ENCODE peak calls at places on chromosomes 2 and 18, in four cellular contexts. J is GM12878, L is K562, O is endothelial cell of umbilical vein. F is an unnamed sample.
A peak's percentile ranks its signal among the peaks of the same experiment; 100 is the strongest.

GRCh38 chr2:220550995-220551702 is 923.7 kb downstream of the SLC4A3 start:
- DNase-seq in L (no peak), O (no peak), J (no peak), F (no peak)

GRCh38 chr18:58545338-58546096 is 83.4 kb downstream of the ALPK2 start:
- DNase-seq in O (no peak), L (no peak), J (no peak), F (no peak)

GRCh38 chr2:126444511-126444910 is 211.4 kb upstream of the GYPC start:
- DNase-seq in J (no peak), O (no peak), L (no peak), F (no peak)

GRCh38 chr2:74843371-74844298 is 9.7 kb downstream of the HK2 start:
- DNase-seq in L (no peak), O (peak; percentile 70), J (peak; percentile 56), F (peak; percentile 92)

GRCh38 chr2:185433824-185434223 is 304.8 kb upstream of the FSIP2 start:
- DNase-seq in J (no peak), O (no peak), L (no peak), F (no peak)

GRCh38 chr2:195604723-195605122 is 52.3 kb upstream of the SLC39A10 start:
- DNase-seq in O (no peak), J (no peak), L (no peak), F (no peak)

GRCh38 chr18:24447961-24448360 is 12.5 kb upstream of the HRH4 start:
- DNase-seq in J (no peak), O (no peak), L (no peak), F (no peak)

GRCh38 chr2:26978061-26978596 is 7.7 kb downstream of the MAPRE3 start:
- DNase-seq in O (peak; percentile 35), J (no peak), L (peak; percentile 87), F (no peak)

GRCh38 chr2:215450188-215451011 is 14.5 kb upstream of the FN1 start:
- DNase-seq in O (no peak), J (no peak), L (no peak), F (no peak)

GRCh38 chr2:42935692-42936631 is 143.6 kb upstream of the HAAO start:
- DNase-seq in J (no peak), L (no peak), O (no peak), F (no peak)

GRCh38 chr2:223503746-223504145 is 98.4 kb downstream of the SCG2 start:
- DNase-seq in L (no peak), J (no peak), O (no peak), F (no peak)

GRCh38 chr2:78351208-78351607 is 674.3 kb upstream of the REG3G start:
- DNase-seq in J (no peak), L (no peak), O (peak; percentile 2), F (no peak)

GRCh38 chr2:74854401-74854800 is 20.5 kb downstream of the HK2 start:
- DNase-seq in O (no peak), J (no peak), L (no peak), F (no peak)

GRCh38 chr2:173741715-173742114 is 223.5 kb downstream of the SP3 start:
- DNase-seq in O (no peak), L (no peak), J (no peak), F (no peak)

GRCh38 chr18:59516356-59517155 is 157.5 kb upstream of the LMAN1 start:
- DNase-seq in O (peak; percentile 91), L (peak; percentile 49), J (no peak), F (peak; percentile 92)

GRCh38 chr2:189409136-189409535 is 32.1 kb upstream of the WDR75 start:
- DNase-seq in O (peak; percentile 10), J (no peak), L (no peak), F (peak; percentile 24)

GRCh38 chr18:31648966-31649429 is 35.4 kb downstream of the B4GALT6 start:
- DNase-seq in L (peak; percentile 51), O (peak; percentile 42), J (peak; percentile 85), F (peak; percentile 15)

GRCh38 chr2:12334289-12335003 is 382.3 kb upstream of the TRIB2 start:
- DNase-seq in L (no peak), J (no peak), O (no peak), F (no peak)

GRCh38 chr2:134433469-134433868 is 179.6 kb downstream of the MGAT5 start:
- DNase-seq in O (no peak), L (no peak), J (no peak), F (no peak)

GRCh38 chr2:49934481-49934880 is 780.2 kb upstream of the FSHR start:
- DNase-seq in L (no peak), J (no peak), O (no peak), F (no peak)

GRCh38 chr2:121707920-121708361 is 28.7 kb downstream of the NIFK start:
- DNase-seq in J (no peak), L (no peak), O (no peak), F (no peak)

GRCh38 chr18:10727477-10727876 is 201.7 kb downstream of the NAPG start:
- DNase-seq in L (no peak), O (no peak), J (no peak), F (peak; percentile 39)

GRCh38 chr2:174259981-174260380 is 11.6 kb upstream of the OLA1 start:
- DNase-seq in J (no peak), L (no peak), O (no peak), F (peak; percentile 85)

GRCh38 chr2:42009657-42010580 is 37.9 kb upstream of the PKDCC start:
- DNase-seq in O (peak; percentile 20), J (no peak), L (no peak), F (peak; percentile 15)

GRCh38 chr18:45353530-45353929 is 261.7 kb upstream of the SLC14A2 start:
- DNase-seq in O (no peak), J (no peak), L (no peak), F (no peak)

GRCh38 chr2:926259-926780 is 24.3 kb upstream of the SNTG2 start:
- DNase-seq in J (no peak), L (no peak), O (no peak), F (no peak)

GRCh38 chr2:118190365-118190916 is 102.2 kb downstream of the INSIG2 start:
- DNase-seq in J (no peak), O (no peak), L (no peak), F (no peak)

GRCh38 chr2:231670892-231671616 is 37.3 kb upstream of the PTMA start:
- DNase-seq in J (no peak), O (peak; percentile 21), L (peak; percentile 42), F (no peak)
- TF ChIP-seq FOS in J (no peak), O (no peak), L (no peak), F (no peak)

GRCh38 chr2:120264995-120265394 is 12.3 kb downstream of the RALB start:
- DNase-seq in O (peak; percentile 45), J (no peak), L (no peak), F (no peak)
- H3K4me1 ChIP-seq in O (peaks cover 51% of the 10 kb centered on the region), J (peaks cover 17% of the 10 kb centered on the region), L (peaks cover 25% of the 10 kb centered on the region), F (peaks cover 7% of the 10 kb centered on the region)

DNA sequence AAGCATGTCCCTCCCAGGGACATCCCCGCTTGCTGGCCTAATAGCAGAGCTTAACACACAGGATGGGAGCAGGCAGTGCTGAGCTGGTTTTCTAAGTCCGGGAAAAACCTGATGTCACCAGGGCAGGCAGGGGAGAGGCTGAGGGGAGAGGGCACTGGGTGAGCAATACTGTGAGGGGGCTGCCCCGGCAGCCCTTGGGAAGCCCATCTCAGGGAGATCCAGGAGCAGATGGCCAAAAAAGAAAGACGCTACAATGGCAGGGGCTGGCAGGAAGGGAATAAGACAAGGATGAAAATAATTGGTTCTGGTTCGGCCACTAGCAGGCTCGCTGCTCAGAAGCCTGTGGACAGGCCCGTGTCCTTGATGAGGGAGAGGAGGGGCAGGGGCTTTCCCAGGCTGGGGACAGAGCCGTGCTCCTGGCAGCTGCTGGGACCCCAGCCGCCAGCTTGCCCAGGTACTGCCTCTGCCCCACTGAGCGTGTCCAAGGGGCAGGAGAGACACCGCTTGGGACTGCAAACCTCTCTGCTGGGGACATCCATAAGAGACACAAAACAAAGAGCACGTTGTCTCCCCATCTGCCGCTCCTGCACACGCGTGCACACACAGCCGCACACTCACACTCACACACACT is 30.2 kb downstream of the SMAD7 start:
- DNase-seq in O (no peak), J (no peak), L (no peak), F (no peak)
- TF ChIP-seq FOS in O (no peak), J (no peak), L (no peak), F (no peak)

GRCh38 chr2:170822885-170823799 is 6.5 kb downstream of the GAD1 start:
- DNase-seq in O (no peak), L (peak; percentile 79), J (no peak), F (no peak)

GRCh38 chr2:170822292-170822884 is 5.7 kb downstream of the GAD1 start:
- DNase-seq in O (no peak), L (no peak), J (no peak), F (no peak)

GRCh38 chr2:170820647-170821630 is 4.3 kb downstream of the GAD1 start:
- DNase-seq in L (peak; percentile 63), O (no peak), J (no peak), F (no peak)

GRCh38 chr2:170819941-170820646 is 3.4 kb downstream of the GAD1 start:
- DNase-seq in O (no peak), L (no peak), J (no peak), F (no peak)

GRCh38 chr2:170821631-170822291 is 5.1 kb downstream of the GAD1 start:
- DNase-seq in O (no peak), J (no peak), L (no peak), F (no peak)
- H3K4me1 ChIP-seq in O (peaks cover 14% of the 10 kb centered on the region), J (peaks cover 10% of the 10 kb centered on the region), L (peaks cover 54% of the 10 kb centered on the region), F (peaks cover 1% of the 10 kb centered on the region)

GRCh38 chr2:61787941-61788340 is 65.9 kb downstream of the FAM161A start:
- DNase-seq in J (no peak), O (no peak), L (no peak), F (no peak)

GRCh38 chr2:61784643-61785042 is 69.2 kb downstream of the FAM161A start:
- DNase-seq in J (no peak), L (no peak), O (no peak), F (no peak)

GRCh38 chr2:61789807-61790602 is 63.9 kb downstream of the FAM161A start:
- DNase-seq in J (no peak), L (no peak), O (no peak), F (no peak)

GRCh38 chr2:61785583-61785982 is 68.3 kb downstream of the FAM161A start:
- DNase-seq in J (no peak), O (no peak), L (no peak), F (no peak)

DNA sequence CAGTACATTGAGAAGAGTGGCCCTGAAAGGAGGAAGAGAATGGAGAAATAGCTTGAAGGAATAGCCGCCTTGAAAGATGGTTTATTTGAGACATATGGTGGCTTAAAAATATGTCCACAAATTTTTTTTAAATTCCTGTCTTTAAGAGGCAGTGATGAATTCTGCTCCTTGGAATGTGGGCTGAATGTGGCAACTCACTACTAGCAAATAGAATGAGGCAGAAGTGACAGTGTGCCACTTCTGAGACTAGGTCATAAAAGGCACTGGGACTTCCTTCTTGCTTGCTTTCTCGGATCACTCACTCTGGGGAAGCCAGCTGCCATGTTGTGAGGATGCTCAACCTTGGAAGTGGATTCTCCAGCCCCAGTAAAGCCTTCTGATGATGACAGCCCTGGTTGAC is 67.0 kb downstream of the FAM161A start:
- DNase-seq in O (no peak), L (no peak), J (no peak), F (no peak)
- TF ChIP-seq FOS in O (no peak), L (no peak), J (no peak), F (no peak)

GRCh38 chr2:100902833-100903405 is 83.0 kb downstream of the NPAS2 start:
- DNase-seq in O (peak; percentile 94), L (no peak), J (no peak), F (peak; percentile 97)
- H3K4me1 ChIP-seq in O (peaks cover 62% of the 10 kb centered on the region), L (no peaks in the 10 kb centered on the region), J (no peaks in the 10 kb centered on the region), F (peaks cover 16% of the 10 kb centered on the region)

GRCh38 chr2:131154071-131154531 is 49.0 kb downstream of the PLEKHB2 start:
- DNase-seq in L (peak; percentile 78), O (peak; percentile 62), J (peak; percentile 24), F (peak; percentile 54)
- TF ChIP-seq FOS in L (no peak), O (no peak), J (no peak), F (no peak)

F was measured in IMR-90.